ENCODE peak calls at places on chromosomes 1 and 21, in four cellular contexts. V, H, L and Z are unnamed samples. For H3K4me1, the result is how much of the 10 kb centered on the place peaks cover.

GRCh38 chr1:28064064-28064463 is 24.3 kb downstream of the EYA3 start:
- DNase-seq in L (no peak), V (no peak), H (no peak), Z (no peak)

GRCh38 chr1:17798799-17799382 is 43.8 kb downstream of the ACTL8 start:
- DNase-seq in H (no peak), L (no peak), V (no peak), Z (no peak)

GRCh38 chr1:1966086-1966740 is 37.4 kb downstream of the CFAP74 start:
- DNase-seq in V (no peak), H (no peak), L (no peak), Z (no peak)

GRCh38 chr1:76993036-76993435 is 125.8 kb downstream of the ST6GALNAC5 start:
- DNase-seq in V (no peak), H (no peak), L (no peak), Z (no peak)

GRCh38 chr1:220788900-220789299 is 2.2 kb downstream of the MTARC1 start:
- DNase-seq in V (no peak), H (no peak), L (no peak), Z (peak)

GRCh38 chr1:66274634-66275033 is 259.3 kb upstream of the SGIP1 start:
- DNase-seq in L (no peak), H (no peak), V (no peak), Z (no peak)

GRCh38 chr1:206925116-206925736 is 3.5 kb upstream of the FCMR start:
- DNase-seq in L (peak), V (no peak), H (no peak), Z (no peak)

GRCh38 chr1:203274603-203275381 is 30.5 kb upstream of the BTG2 start:
- DNase-seq in H (peak), L (no peak), V (peak), Z (peak)

GRCh38 chr1:921011-921837 is 2.5 kb upstream of the SAMD11 start:
- DNase-seq in L (peak), V (no peak), H (peak), Z (no peak)

GRCh38 chr1:6056549-6056948 is 10.9 kb downstream of the KCNAB2 start:
- DNase-seq in H (no peak), V (no peak), L (no peak), Z (peak)

GRCh38 chr21:42161957-42162681 is 56.8 kb upstream of the ABCG1 start:
- DNase-seq in V (no peak), H (no peak), L (no peak), Z (no peak)

GRCh38 chr1:150092180-150092791 is 24.7 kb downstream of the VPS45 start:
- DNase-seq in V (no peak), L (no peak), H (no peak), Z (no peak)

GRCh38 chr1:178484698-178485225 is 12.0 kb downstream of the CLEC20A start:
- DNase-seq in H (no peak), V (no peak), L (no peak), Z (no peak)

GRCh38 chr1:66652556-66652955 is 99.7 kb upstream of the DYNLT5 start:
- DNase-seq in V (no peak), H (no peak), L (no peak), Z (no peak)

GRCh38 chr1:54545916-54546635 is 2.0 kb upstream of the ACOT11 start:
- DNase-seq in L (no peak), V (no peak), H (no peak), Z (no peak)

GRCh38 chr1:75614455-75615379 is 3.8 kb upstream of the SLC44A5 start:
- DNase-seq in H (peak), L (peak), V (no peak), Z (peak)

GRCh38 chr1:233337505-233337904 is 10.0 kb downstream of the MAP3K21 start:
- DNase-seq in H (peak), V (no peak), L (no peak), Z (no peak)

GRCh38 chr1:231460614-231461013 is 38.5 kb upstream of the EGLN1 start:
- DNase-seq in L (peak), V (no peak), H (no peak), Z (no peak)

GRCh38 chr1:237832803-237833202 is 57.9 kb downstream of the ZP4 start:
- DNase-seq in L (no peak), H (no peak), V (no peak), Z (no peak)

GRCh38 chr1:153880962-153881361 is 41.8 kb downstream of the GATAD2B start:
- DNase-seq in H (peak), V (peak), L (peak), Z (peak)

GRCh38 chr1:39391741-39392679 is 99.4 kb upstream of the BMP8A start:
- DNase-seq in V (no peak), H (peak), L (peak), Z (no peak)

GRCh38 chr1:30287976-30288375 is 435.4 kb downstream of the MATN1 start:
- DNase-seq in V (no peak), H (no peak), L (no peak), Z (no peak)

GRCh38 chr1:170261669-170262068 is 115.9 kb downstream of the NTMT2 start:
- DNase-seq in V (no peak), H (no peak), L (no peak), Z (no peak)

GRCh38 chr1:215219372-215219771 is 136.8 kb downstream of the KCNK2 start:
- DNase-seq in V (no peak), H (no peak), L (no peak), Z (no peak)

GRCh38 chr1:162275622-162276175 is 101.0 kb downstream of the SPATA46 start:
- DNase-seq in V (no peak), H (no peak), L (no peak), Z (no peak)

GRCh38 chr1:8294170-8294697 is 23.7 kb upstream of the SLC45A1 start:
- DNase-seq in L (no peak), H (no peak), V (no peak), Z (no peak)

GRCh38 chr1:109880961-109881894 is 29.4 kb upstream of the CSF1 start:
- DNase-seq in H (no peak), L (peak), V (no peak), Z (no peak)

GRCh38 chr1:12052997-12053686 is 10.0 kb upstream of the TNFRSF8 start:
- DNase-seq in L (no peak), H (no peak), V (peak), Z (peak)

DNA sequence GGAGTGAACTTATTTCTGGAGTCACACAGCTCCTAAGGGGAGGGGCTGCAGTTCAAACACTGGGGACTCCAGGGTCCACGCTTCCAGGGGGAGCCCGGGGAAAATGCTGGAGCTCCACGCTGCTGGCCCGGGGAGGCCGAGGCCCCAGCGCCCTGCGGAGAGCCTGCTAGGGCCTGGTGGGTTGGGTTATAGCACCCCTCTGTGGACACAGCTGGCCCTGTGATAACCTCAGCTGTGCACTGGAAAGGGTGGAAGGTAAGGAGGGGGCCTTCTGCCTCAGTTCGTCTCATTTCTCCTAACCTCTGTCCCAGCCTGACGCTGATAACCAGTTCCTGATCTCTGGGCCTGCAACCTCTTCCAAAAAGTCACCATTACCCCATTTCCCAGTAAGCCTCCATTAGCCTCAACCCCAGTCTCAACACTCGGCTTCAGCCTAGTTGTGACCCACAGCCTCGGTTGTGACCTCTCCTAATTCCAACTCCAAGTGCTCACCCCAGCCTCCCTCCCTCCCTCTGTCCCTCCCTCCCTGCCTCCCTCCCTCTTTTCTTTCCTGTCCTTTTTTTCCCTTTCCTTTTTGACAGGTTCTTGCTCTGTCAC is 7.1 kb downstream of the NBL1 start:
- DNase-seq in L (peak), H (peak), V (no peak), Z (no peak)
- H3K4me1 ChIP-seq in L (under half), H (under half), V (under half), Z (under half)

DNA sequence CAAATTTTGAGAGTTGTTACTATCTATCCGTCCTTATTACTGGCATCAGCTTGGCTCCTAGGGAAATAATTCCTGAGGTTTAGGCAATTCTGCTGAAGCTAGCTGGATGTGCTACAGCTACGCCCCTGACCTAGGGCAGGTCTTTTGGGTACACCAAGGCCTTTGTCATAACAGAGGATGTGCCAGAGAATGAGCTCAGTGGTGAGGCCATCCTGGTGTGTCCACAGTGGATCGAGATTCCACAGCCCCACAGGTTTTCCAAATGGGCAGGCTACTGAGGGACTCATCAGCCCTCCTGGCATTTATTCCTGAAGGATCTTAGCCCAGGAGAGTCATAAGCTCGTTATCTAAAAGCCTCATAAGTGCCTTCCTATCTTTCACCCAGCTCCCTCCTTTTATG is 475.2 kb upstream of the USP24 start:
- DNase-seq in L (no peak), H (no peak), V (no peak), Z (no peak)
- H3K4me1 ChIP-seq in L (under half), H (under half), V (under half), Z (under half)

GRCh38 chr1:67674260-67675011 is 10.6 kb upstream of the GADD45A start:
- DNase-seq in V (peak), H (no peak), L (no peak), Z (peak)
- H3K4me1 ChIP-seq in V (under half), H (under half), L (under half), Z (under half)

GRCh38 chr21:46122758-46123683 is 25.1 kb downstream of the COL6A2 start:
- DNase-seq in L (no peak), V (no peak), H (no peak), Z (no peak)
- H3K4me1 ChIP-seq in L (half or more), V (under half), H (under half), Z (under half)

GRCh38 chr1:210237514-210237913 is 4.9 kb downstream of the SERTAD4 start:
- DNase-seq in L (no peak), H (no peak), V (no peak), Z (no peak)
- H3K4me1 ChIP-seq in L (under half), H (under half), V (under half), Z (under half)

GRCh38 chr1:53122847-53123461 is 19.5 kb downstream of the SLC1A7 start:
- DNase-seq in V (no peak), H (no peak), L (no peak), Z (no peak)

GRCh38 chr1:53125623-53126360 is 16.6 kb downstream of the SLC1A7 start:
- DNase-seq in L (no peak), H (no peak), V (no peak), Z (no peak)

GRCh38 chr1:53123462-53124129 is 18.8 kb downstream of the SLC1A7 start:
- DNase-seq in L (no peak), H (no peak), V (peak), Z (peak)

GRCh38 chr1:53126495-53126894 is 15.9 kb downstream of the SLC1A7 start:
- DNase-seq in H (no peak), L (no peak), V (no peak), Z (no peak)

GRCh38 chr1:53125122-53125521 is 17.3 kb downstream of the SLC1A7 start:
- DNase-seq in L (no peak), V (no peak), H (no peak), Z (no peak)
- H3K4me1 ChIP-seq in L (under half), V (under half), H (under half), Z (under half)